ENCODE peak calls at places on chromosomes 7 and 10, in nine cellular contexts. One of them, this sample, is unnamed.

GRCh38 chr10:50991496-50992355 is 82.6 kb upstream of the PRKG1 start:
- DNase-seq in neural crest cell: no peak
- DNase-seq in cardiac muscle cell: peak
- DNase-seq in suprapubic skin: peak
- DNase-seq in bronchial epithelial cell: no peak
- DNase-seq in cardiac fibroblast: peak
- DNase-seq in GM10248: no peak
- DNase-seq in neural progenitor cell: peak
- DNase-seq in SK-N-SH: peak
- DNase-seq in this sample: no peak

GRCh38 chr7:3688061-3688460 is 387.0 kb downstream of the SDK1 start:
- DNase-seq in GM10248: no peak
- DNase-seq in cardiac muscle cell: no peak
- DNase-seq in cardiac fibroblast: no peak
- DNase-seq in suprapubic skin: no peak
- DNase-seq in SK-N-SH: no peak
- DNase-seq in bronchial epithelial cell: no peak
- DNase-seq in neural progenitor cell: no peak
- DNase-seq in neural crest cell: no peak
- DNase-seq in this sample: no peak

GRCh38 chr10:48306870-48307531 is 524 bp downstream of the MAPK8 start:
- DNase-seq in SK-N-SH: peak
- DNase-seq in neural progenitor cell: peak
- DNase-seq in neural crest cell: peak
- DNase-seq in bronchial epithelial cell: no peak
- DNase-seq in suprapubic skin: no peak
- DNase-seq in GM10248: peak
- DNase-seq in cardiac fibroblast: peak
- DNase-seq in cardiac muscle cell: peak
- DNase-seq in this sample: peak

GRCh38 chr10:31479752-31480151 is 160.7 kb downstream of the ZEB1 start:
- DNase-seq in suprapubic skin: no peak
- DNase-seq in neural crest cell: no peak
- DNase-seq in SK-N-SH: no peak
- DNase-seq in neural progenitor cell: no peak
- DNase-seq in cardiac fibroblast: no peak
- DNase-seq in cardiac muscle cell: no peak
- DNase-seq in bronchial epithelial cell: no peak
- DNase-seq in GM10248: no peak
- DNase-seq in this sample: no peak

GRCh38 chr7:29924006-29924405 is 65.6 kb downstream of the SCRN1 start:
- DNase-seq in suprapubic skin: no peak
- DNase-seq in neural progenitor cell: no peak
- DNase-seq in SK-N-SH: no peak
- DNase-seq in GM10248: no peak
- DNase-seq in cardiac fibroblast: no peak
- DNase-seq in neural crest cell: no peak
- DNase-seq in bronchial epithelial cell: no peak
- DNase-seq in cardiac muscle cell: peak
- DNase-seq in this sample: no peak

GRCh38 chr10:130430852-130431704 is 294.9 kb downstream of the GLRX3 start:
- DNase-seq in suprapubic skin: no peak
- DNase-seq in GM10248: no peak
- DNase-seq in neural progenitor cell: no peak
- DNase-seq in neural crest cell: no peak
- DNase-seq in bronchial epithelial cell: no peak
- DNase-seq in SK-N-SH: no peak
- DNase-seq in cardiac muscle cell: no peak
- DNase-seq in cardiac fibroblast: no peak
- DNase-seq in this sample: no peak

GRCh38 chr7:29431686-29432085 is 131.9 kb upstream of the PRR15 start:
- DNase-seq in neural progenitor cell: no peak
- DNase-seq in cardiac muscle cell: no peak
- DNase-seq in GM10248: no peak
- DNase-seq in suprapubic skin: no peak
- DNase-seq in SK-N-SH: no peak
- DNase-seq in neural crest cell: no peak
- DNase-seq in cardiac fibroblast: no peak
- DNase-seq in bronchial epithelial cell: no peak
- DNase-seq in this sample: no peak

GRCh38 chr7:138092486-138093028 is 16.3 kb downstream of the AKR1D1 start:
- DNase-seq in cardiac fibroblast: no peak
- DNase-seq in GM10248: no peak
- DNase-seq in SK-N-SH: no peak
- DNase-seq in neural crest cell: no peak
- DNase-seq in bronchial epithelial cell: peak
- DNase-seq in suprapubic skin: no peak
- DNase-seq in cardiac muscle cell: no peak
- DNase-seq in neural progenitor cell: no peak
- DNase-seq in this sample: no peak

GRCh38 chr7:710161-710560 is 16.3 kb upstream of the DNAAF5 start:
- DNase-seq in suprapubic skin: no peak
- DNase-seq in bronchial epithelial cell: no peak
- DNase-seq in neural progenitor cell: no peak
- DNase-seq in neural crest cell: no peak
- DNase-seq in cardiac fibroblast: no peak
- DNase-seq in cardiac muscle cell: no peak
- DNase-seq in SK-N-SH: no peak
- DNase-seq in GM10248: no peak
- DNase-seq in this sample: peak

GRCh38 chr10:69421611-69422308 is 5.0 kb upstream of the TACR2 start:
- DNase-seq in neural progenitor cell: no peak
- DNase-seq in cardiac fibroblast: no peak
- DNase-seq in bronchial epithelial cell: peak
- DNase-seq in neural crest cell: no peak
- DNase-seq in SK-N-SH: no peak
- DNase-seq in GM10248: no peak
- DNase-seq in cardiac muscle cell: no peak
- DNase-seq in suprapubic skin: peak
- DNase-seq in this sample: no peak

GRCh38 chr7:14899065-14899464 is 3.5 kb downstream of the DGKB start:
- DNase-seq in cardiac muscle cell: no peak
- DNase-seq in neural progenitor cell: no peak
- DNase-seq in GM10248: no peak
- DNase-seq in bronchial epithelial cell: no peak
- DNase-seq in suprapubic skin: no peak
- DNase-seq in SK-N-SH: no peak
- DNase-seq in neural crest cell: no peak
- DNase-seq in cardiac fibroblast: peak
- DNase-seq in this sample: no peak

GRCh38 chr7:136956232-136956631 is 87.8 kb downstream of the CHRM2 start:
- DNase-seq in cardiac muscle cell: no peak
- DNase-seq in GM10248: no peak
- DNase-seq in bronchial epithelial cell: peak
- DNase-seq in cardiac fibroblast: peak
- DNase-seq in neural progenitor cell: no peak
- DNase-seq in SK-N-SH: no peak
- DNase-seq in neural crest cell: no peak
- DNase-seq in suprapubic skin: no peak
- DNase-seq in this sample: no peak

GRCh38 chr7:117210908-117211307 is 112.0 kb downstream of the WNT2 start:
- DNase-seq in SK-N-SH: no peak
- DNase-seq in neural progenitor cell: no peak
- DNase-seq in GM10248: no peak
- DNase-seq in suprapubic skin: no peak
- DNase-seq in cardiac muscle cell: no peak
- DNase-seq in bronchial epithelial cell: no peak
- DNase-seq in neural crest cell: no peak
- DNase-seq in cardiac fibroblast: no peak
- DNase-seq in this sample: no peak

GRCh38 chr10:95414844-95415545 is 124.2 kb upstream of the PDLIM1 start:
- DNase-seq in neural progenitor cell: no peak
- DNase-seq in cardiac fibroblast: no peak
- DNase-seq in GM10248: no peak
- DNase-seq in bronchial epithelial cell: no peak
- DNase-seq in neural crest cell: no peak
- DNase-seq in suprapubic skin: peak
- DNase-seq in cardiac muscle cell: no peak
- DNase-seq in SK-N-SH: no peak
- DNase-seq in this sample: no peak

GRCh38 chr10:24344279-24344678 is 135.3 kb downstream of the KIAA1217 start:
- DNase-seq in suprapubic skin: no peak
- DNase-seq in cardiac fibroblast: peak
- DNase-seq in bronchial epithelial cell: peak
- DNase-seq in neural crest cell: no peak
- DNase-seq in neural progenitor cell: no peak
- DNase-seq in SK-N-SH: peak
- DNase-seq in GM10248: no peak
- DNase-seq in cardiac muscle cell: no peak
- DNase-seq in this sample: no peak

GRCh38 chr10:112241651-112242341 is 41.4 kb upstream of the TECTB start:
- DNase-seq in neural crest cell: no peak
- DNase-seq in cardiac fibroblast: no peak
- DNase-seq in suprapubic skin: no peak
- DNase-seq in bronchial epithelial cell: no peak
- DNase-seq in cardiac muscle cell: no peak
- DNase-seq in SK-N-SH: no peak
- DNase-seq in neural progenitor cell: no peak
- DNase-seq in GM10248: no peak
- DNase-seq in this sample: no peak

GRCh38 chr10:63132651-63133055 is 475 bp upstream of the NRBF2 start:
- DNase-seq in suprapubic skin: no peak
- DNase-seq in SK-N-SH: no peak
- DNase-seq in cardiac muscle cell: no peak
- DNase-seq in bronchial epithelial cell: no peak
- DNase-seq in neural progenitor cell: no peak
- DNase-seq in cardiac fibroblast: no peak
- DNase-seq in neural crest cell: no peak
- DNase-seq in GM10248: no peak
- DNase-seq in this sample: no peak

GRCh38 chr10:15461353-15462108 is 90.4 kb upstream of the FAM171A1 start:
- DNase-seq in bronchial epithelial cell: peak
- DNase-seq in GM10248: no peak
- DNase-seq in suprapubic skin: no peak
- DNase-seq in neural crest cell: no peak
- DNase-seq in SK-N-SH: peak
- DNase-seq in neural progenitor cell: no peak
- DNase-seq in cardiac fibroblast: peak
- DNase-seq in cardiac muscle cell: no peak
- DNase-seq in this sample: no peak
- TF ChIP-seq CTCF in bronchial epithelial cell: no peak
- TF ChIP-seq CTCF in GM10248: peak
- TF ChIP-seq CTCF in suprapubic skin: no peak
- TF ChIP-seq CTCF in neural crest cell: peak
- TF ChIP-seq CTCF in SK-N-SH: peak
- TF ChIP-seq CTCF in neural progenitor cell: no peak
- TF ChIP-seq CTCF in cardiac fibroblast: peak
- TF ChIP-seq CTCF in cardiac muscle cell: peak
- TF ChIP-seq CTCF in this sample: no peak

GRCh38 chr7:151568951-151569652 is 49.4 kb upstream of the RHEB start:
- DNase-seq in neural progenitor cell: no peak
- DNase-seq in SK-N-SH: no peak
- DNase-seq in neural crest cell: no peak
- DNase-seq in cardiac muscle cell: no peak
- DNase-seq in bronchial epithelial cell: no peak
- DNase-seq in cardiac fibroblast: no peak
- DNase-seq in suprapubic skin: no peak
- DNase-seq in GM10248: no peak
- DNase-seq in this sample: no peak

GRCh38 chr7:151571471-151571870 is 51.8 kb upstream of the RHEB start:
- DNase-seq in neural progenitor cell: no peak
- DNase-seq in bronchial epithelial cell: no peak
- DNase-seq in GM10248: no peak
- DNase-seq in suprapubic skin: no peak
- DNase-seq in cardiac muscle cell: no peak
- DNase-seq in SK-N-SH: no peak
- DNase-seq in neural crest cell: no peak
- DNase-seq in cardiac fibroblast: no peak
- DNase-seq in this sample: no peak

GRCh38 chr7:151566897-151567320 is 47.2 kb upstream of the RHEB start:
- DNase-seq in bronchial epithelial cell: peak
- DNase-seq in cardiac muscle cell: no peak
- DNase-seq in suprapubic skin: no peak
- DNase-seq in cardiac fibroblast: peak
- DNase-seq in neural progenitor cell: no peak
- DNase-seq in neural crest cell: no peak
- DNase-seq in SK-N-SH: no peak
- DNase-seq in GM10248: no peak
- DNase-seq in this sample: no peak

GRCh38 chr7:151572136-151572535 is 52.4 kb upstream of the RHEB start:
- DNase-seq in suprapubic skin: no peak
- DNase-seq in GM10248: no peak
- DNase-seq in cardiac fibroblast: no peak
- DNase-seq in SK-N-SH: no peak
- DNase-seq in neural progenitor cell: no peak
- DNase-seq in neural crest cell: no peak
- DNase-seq in cardiac muscle cell: no peak
- DNase-seq in bronchial epithelial cell: no peak
- DNase-seq in this sample: no peak

GRCh38 chr7:151570366-151570915 is 50.7 kb upstream of the RHEB start:
- DNase-seq in SK-N-SH: no peak
- DNase-seq in suprapubic skin: no peak
- DNase-seq in cardiac muscle cell: no peak
- DNase-seq in neural crest cell: no peak
- DNase-seq in bronchial epithelial cell: no peak
- DNase-seq in cardiac fibroblast: peak
- DNase-seq in neural progenitor cell: no peak
- DNase-seq in GM10248: no peak
- DNase-seq in this sample: no peak
- TF ChIP-seq CTCF in SK-N-SH: peak
- TF ChIP-seq CTCF in suprapubic skin: no peak
- TF ChIP-seq CTCF in cardiac muscle cell: peak
- TF ChIP-seq CTCF in neural crest cell: peak
- TF ChIP-seq CTCF in bronchial epithelial cell: peak
- TF ChIP-seq CTCF in cardiac fibroblast: peak
- TF ChIP-seq CTCF in neural progenitor cell: peak
- TF ChIP-seq CTCF in GM10248: peak
- TF ChIP-seq CTCF in this sample: no peak

GRCh38 chr10:94287331-94287730 is 75.4 kb downstream of the NOC3L start:
- DNase-seq in cardiac muscle cell: no peak
- DNase-seq in GM10248: no peak
- DNase-seq in cardiac fibroblast: peak
- DNase-seq in bronchial epithelial cell: no peak
- DNase-seq in neural progenitor cell: no peak
- DNase-seq in neural crest cell: no peak
- DNase-seq in suprapubic skin: no peak
- DNase-seq in SK-N-SH: no peak
- DNase-seq in this sample: no peak
- TF ChIP-seq CTCF in cardiac muscle cell: no peak
- TF ChIP-seq CTCF in GM10248: no peak
- TF ChIP-seq CTCF in cardiac fibroblast: no peak
- TF ChIP-seq CTCF in bronchial epithelial cell: no peak
- TF ChIP-seq CTCF in neural progenitor cell: no peak
- TF ChIP-seq CTCF in neural crest cell: no peak
- TF ChIP-seq CTCF in suprapubic skin: no peak
- TF ChIP-seq CTCF in SK-N-SH: no peak
- TF ChIP-seq CTCF in this sample: no peak

DNA sequence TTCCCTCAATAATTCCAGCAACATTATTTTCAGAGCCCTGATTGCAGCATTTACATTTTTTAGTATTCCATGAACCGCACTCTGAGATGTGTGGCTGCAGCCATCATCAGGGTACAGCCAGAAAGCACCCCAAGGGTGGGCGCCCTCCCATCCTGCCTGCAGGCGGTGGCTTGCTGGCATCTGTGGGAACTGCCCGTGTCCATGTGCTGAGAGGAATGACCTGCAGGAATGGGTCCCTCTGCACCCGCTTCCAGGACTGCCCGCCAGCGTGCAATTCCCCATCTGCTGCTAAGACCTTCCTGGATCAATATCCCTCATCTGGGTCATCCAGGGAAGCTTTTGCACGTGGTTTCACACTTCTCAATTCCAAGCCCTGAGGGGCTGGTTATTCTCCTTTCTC is 32.8 kb upstream of the NUB1 start:
- DNase-seq in suprapubic skin: no peak
- DNase-seq in GM10248: peak
- DNase-seq in cardiac fibroblast: no peak
- DNase-seq in bronchial epithelial cell: no peak
- DNase-seq in neural progenitor cell: no peak
- DNase-seq in SK-N-SH: no peak
- DNase-seq in cardiac muscle cell: no peak
- DNase-seq in neural crest cell: no peak
- DNase-seq in this sample: no peak
- TF ChIP-seq CTCF in suprapubic skin: no peak
- TF ChIP-seq CTCF in GM10248: no peak
- TF ChIP-seq CTCF in cardiac fibroblast: no peak
- TF ChIP-seq CTCF in bronchial epithelial cell: no peak
- TF ChIP-seq CTCF in neural progenitor cell: no peak
- TF ChIP-seq CTCF in SK-N-SH: no peak
- TF ChIP-seq CTCF in cardiac muscle cell: no peak
- TF ChIP-seq CTCF in neural crest cell: no peak
- TF ChIP-seq CTCF in this sample: no peak